ENCODE peak calls at places on chromosomes 4 and X, in eight cellular contexts. V is epithelial cell of esophagus; R is CD4-positive, CD25-positive, alpha-beta regulatory T cell; A is SJCRH30; H is HT1080; X is iPS-NIHi11; D is fibroblast of mammary gland; M is SW480. W is an unnamed sample.

GRCh38 chrX:29455702-29456101 is 759.7 kb upstream of the MAGEB2 start:
- DNase-seq in V (no peak), R (no peak), A (no peak), H (no peak), X (no peak), D (no peak), M (no peak), W (no peak)

GRCh38 chr4:188254211-188254610 is 115.0 kb downstream of the TRIML1 start:
- DNase-seq in V (no peak), R (no peak), A (no peak), H (peak; percentile 24), X (no peak), D (peak; percentile 14), M (no peak), W (no peak)

GRCh38 chrX:54931107-54931506 is 10.5 kb downstream of the TRO start:
- DNase-seq in V (no peak), R (no peak), A (no peak), H (no peak), X (no peak), D (no peak), M (no peak), W (no peak)

GRCh38 chrX:46759645-46759974 is 692 bp upstream of the SLC9A7 start:
- DNase-seq in V (no peak), R (no peak), A (no peak), H (no peak), X (no peak), D (peak; percentile 27), M (no peak), W (peak; percentile 55)

GRCh38 chr4:53788011-53788410 is 196.7 kb upstream of the LNX1 start:
- DNase-seq in V (no peak), R (no peak), A (peak; percentile 15), H (no peak), X (no peak), D (no peak), M (no peak), W (no peak)

GRCh38 chr4:76704133-76704881 is 193.6 kb downstream of the SOWAHB start:
- DNase-seq in V (peak; percentile 76), R (no peak), A (peak; percentile 64), H (peak; percentile 76), X (no peak), D (peak; percentile 61), M (peak; percentile 58), W (peak; percentile 50)

GRCh38 chr4:139669859-139670258 is 4.2 kb downstream of the MGST2 start:
- DNase-seq in V (no peak), R (peak; percentile 10), A (no peak), H (no peak), X (no peak), D (no peak), M (no peak), W (no peak)

GRCh38 chr4:16969696-16970135 is 71.3 kb upstream of the LDB2 start:
- DNase-seq in V (peak; percentile 64), R (no peak), A (no peak), H (peak; percentile 49), X (no peak), D (peak; percentile 91), M (no peak), W (peak; percentile 78)

GRCh38 chrX:19805054-19805690 is 82.2 kb downstream of the SH3KBP1 start:
- DNase-seq in V (no peak), R (peak; percentile 65), A (no peak), H (no peak), X (no peak), D (peak; percentile 11), M (no peak), W (peak; percentile 28)

GRCh38 chr4:94139931-94140612 is 67.6 kb upstream of the SMARCAD1 start:
- DNase-seq in V (no peak), R (no peak), A (no peak), H (no peak), X (no peak), D (no peak), M (no peak), W (no peak)

GRCh38 chrX:38236901-38237615 is 16.4 kb upstream of the SRPX start:
- DNase-seq in V (no peak), R (no peak), A (no peak), H (no peak), X (no peak), D (peak; percentile 44), M (no peak), W (peak; percentile 16)

GRCh38 chr4:19472669-19473068 is 779.0 kb upstream of the SLIT2 start:
- DNase-seq in V (no peak), R (no peak), A (no peak), H (no peak), X (no peak), D (no peak), M (no peak), W (peak; percentile 2)

GRCh38 chrX:107213477-107213876 is 7.1 kb downstream of the DNAAF6 start:
- DNase-seq in V (no peak), R (no peak), A (no peak), H (no peak), X (no peak), D (no peak), M (no peak), W (no peak)

GRCh38 chr4:185464887-185465286 is 6.6 kb downstream of the CCDC110 start:
- DNase-seq in V (no peak), R (no peak), A (no peak), H (no peak), X (no peak), D (no peak), M (no peak), W (no peak)

GRCh38 chr4:104571341-104571740 is 76.6 kb upstream of the CXXC4 start:
- DNase-seq in V (peak; percentile 66), R (no peak), A (no peak), H (peak; percentile 43), X (peak; percentile 29), D (no peak), M (no peak), W (no peak)

GRCh38 chrX:41145920-41146608 is 60.8 kb downstream of the USP9X start:
- DNase-seq in V (peak; percentile 78), R (peak; percentile 8), A (no peak), H (peak; percentile 76), X (no peak), D (peak; percentile 95), M (peak; percentile 3), W (peak; percentile 86)

GRCh38 chrX:55663584-55663983 is 40.4 kb downstream of the FOXR2 start:
- DNase-seq in V (no peak), R (no peak), A (no peak), H (no peak), X (no peak), D (no peak), M (no peak), W (no peak)

GRCh38 chrX:15430584-15430983 is 46.4 kb upstream of the VEGFD start:
- DNase-seq in V (no peak), R (no peak), A (no peak), H (no peak), X (no peak), D (peak; percentile 65), M (no peak), W (peak; percentile 15)

GRCh38 chr4:6474053-6474568 is 1.7 kb upstream of the PPP2R2C start:
- DNase-seq in V (no peak), R (no peak), A (peak; percentile 10), H (no peak), X (peak; percentile 56), D (no peak), M (no peak), W (no peak)

GRCh38 chr4:154836030-154836429 is 55.0 kb downstream of the RBM46 start:
- DNase-seq in V (no peak), R (no peak), A (no peak), H (no peak), X (no peak), D (no peak), M (no peak), W (no peak)

GRCh38 chrX:2801223-2801622 is 27.5 kb upstream of the GYG2 start:
- DNase-seq in V (no peak), R (no peak), A (no peak), H (no peak), X (no peak), D (no peak), M (no peak), W (no peak)

GRCh38 chr4:6561706-6562371 is 13.2 kb upstream of the MAN2B2 start:
- DNase-seq in V (no peak), R (no peak), A (no peak), H (no peak), X (peak; percentile 44), D (no peak), M (no peak), W (peak; percentile 19)

GRCh38 chr4:17098946-17099345 is 200.5 kb upstream of the LDB2 start:
- DNase-seq in V (no peak), R (no peak), A (no peak), H (no peak), X (no peak), D (no peak), M (no peak), W (no peak)

W was measured in GM23248.